ENCODE peak calls at places on chromosomes 5 and 9, in seven cellular contexts. One of them, this sample, is unnamed.

GRCh38 chr9:134967547-134967930 is 49.8 kb upstream of the FCN1 start:
- DNase-seq in fibroblast of the aortic adventitia: no peak
- DNase-seq in endodermal cell: peak
- DNase-seq in HFF-Myc: no peak
- DNase-seq in left ventricle myocardium inferior: no peak
- DNase-seq in cardiac fibroblast: peak
- DNase-seq in Caco-2: no peak
- DNase-seq in this sample: no peak

GRCh38 chr5:142360607-142361120 is 35.8 kb upstream of the SPRY4 start:
- DNase-seq in cardiac fibroblast: peak
- DNase-seq in fibroblast of the aortic adventitia: peak
- DNase-seq in Caco-2: no peak
- DNase-seq in HFF-Myc: peak
- DNase-seq in endodermal cell: peak
- DNase-seq in left ventricle myocardium inferior: no peak
- DNase-seq in this sample: peak

GRCh38 chr9:32969270-32969669 is 32.2 kb downstream of the APTX start:
- DNase-seq in HFF-Myc: no peak
- DNase-seq in Caco-2: no peak
- DNase-seq in left ventricle myocardium inferior: no peak
- DNase-seq in cardiac fibroblast: peak
- DNase-seq in endodermal cell: no peak
- DNase-seq in fibroblast of the aortic adventitia: no peak
- DNase-seq in this sample: no peak

GRCh38 chr5:111367081-111367480 is 142.9 kb downstream of the CAMK4 start:
- DNase-seq in endodermal cell: no peak
- DNase-seq in cardiac fibroblast: peak
- DNase-seq in HFF-Myc: no peak
- DNase-seq in left ventricle myocardium inferior: no peak
- DNase-seq in Caco-2: peak
- DNase-seq in fibroblast of the aortic adventitia: no peak
- DNase-seq in this sample: peak

GRCh38 chr9:116101516-116101915 is 52.1 kb upstream of the PAPPA start:
- DNase-seq in Caco-2: no peak
- DNase-seq in HFF-Myc: no peak
- DNase-seq in fibroblast of the aortic adventitia: peak
- DNase-seq in left ventricle myocardium inferior: no peak
- DNase-seq in cardiac fibroblast: peak
- DNase-seq in endodermal cell: no peak
- DNase-seq in this sample: peak

GRCh38 chr9:116193636-116194035 is 40.0 kb downstream of the PAPPA start:
- DNase-seq in HFF-Myc: no peak
- DNase-seq in left ventricle myocardium inferior: no peak
- DNase-seq in fibroblast of the aortic adventitia: peak
- DNase-seq in cardiac fibroblast: peak
- DNase-seq in endodermal cell: no peak
- DNase-seq in Caco-2: no peak
- DNase-seq in this sample: peak

GRCh38 chr5:141758316-141758965 is 76.4 kb upstream of the ARAP3 start:
- DNase-seq in cardiac fibroblast: no peak
- DNase-seq in Caco-2: peak
- DNase-seq in endodermal cell: peak
- DNase-seq in fibroblast of the aortic adventitia: no peak
- DNase-seq in left ventricle myocardium inferior: no peak
- DNase-seq in HFF-Myc: no peak
- DNase-seq in this sample: no peak

GRCh38 chr9:130943226-130943625 is 4.2 kb upstream of the FIBCD1 start:
- DNase-seq in HFF-Myc: no peak
- DNase-seq in endodermal cell: no peak
- DNase-seq in left ventricle myocardium inferior: no peak
- DNase-seq in cardiac fibroblast: no peak
- DNase-seq in Caco-2: no peak
- DNase-seq in fibroblast of the aortic adventitia: no peak
- DNase-seq in this sample: no peak

GRCh38 chr9:110330484-110331115 is 7.1 kb downstream of the TXNDC8 start:
- DNase-seq in Caco-2: no peak
- DNase-seq in left ventricle myocardium inferior: no peak
- DNase-seq in fibroblast of the aortic adventitia: no peak
- DNase-seq in cardiac fibroblast: peak
- DNase-seq in endodermal cell: no peak
- DNase-seq in HFF-Myc: no peak
- DNase-seq in this sample: peak

GRCh38 chr9:4936277-4936676 is 48.8 kb upstream of the JAK2 start:
- DNase-seq in fibroblast of the aortic adventitia: no peak
- DNase-seq in endodermal cell: no peak
- DNase-seq in left ventricle myocardium inferior: no peak
- DNase-seq in HFF-Myc: no peak
- DNase-seq in Caco-2: no peak
- DNase-seq in cardiac fibroblast: no peak
- DNase-seq in this sample: no peak

GRCh38 chr5:66498791-66499207 is 97.4 kb upstream of the MAST4 start:
- DNase-seq in HFF-Myc: peak
- DNase-seq in left ventricle myocardium inferior: no peak
- DNase-seq in Caco-2: no peak
- DNase-seq in fibroblast of the aortic adventitia: peak
- DNase-seq in cardiac fibroblast: peak
- DNase-seq in endodermal cell: peak
- DNase-seq in this sample: peak

GRCh38 chr9:92949266-92949982 is 2.1 kb downstream of the FGD3 start:
- DNase-seq in Caco-2: no peak
- DNase-seq in left ventricle myocardium inferior: no peak
- DNase-seq in cardiac fibroblast: no peak
- DNase-seq in endodermal cell: no peak
- DNase-seq in HFF-Myc: no peak
- DNase-seq in fibroblast of the aortic adventitia: no peak
- DNase-seq in this sample: no peak

GRCh38 chr9:111251453-111251837 is 78.6 kb downstream of the OR2K2 start:
- DNase-seq in Caco-2: no peak
- DNase-seq in endodermal cell: no peak
- DNase-seq in left ventricle myocardium inferior: no peak
- DNase-seq in cardiac fibroblast: no peak
- DNase-seq in HFF-Myc: no peak
- DNase-seq in fibroblast of the aortic adventitia: no peak
- DNase-seq in this sample: no peak

GRCh38 chr9:83665576-83666200 is 42.1 kb downstream of the UBQLN1 start:
- DNase-seq in left ventricle myocardium inferior: no peak
- DNase-seq in endodermal cell: no peak
- DNase-seq in Caco-2: no peak
- DNase-seq in cardiac fibroblast: peak
- DNase-seq in HFF-Myc: no peak
- DNase-seq in fibroblast of the aortic adventitia: no peak
- DNase-seq in this sample: no peak

GRCh38 chr5:14185336-14186131 is 42.4 kb downstream of the TRIO start:
- DNase-seq in fibroblast of the aortic adventitia: peak
- DNase-seq in Caco-2: no peak
- DNase-seq in left ventricle myocardium inferior: no peak
- DNase-seq in HFF-Myc: no peak
- DNase-seq in cardiac fibroblast: peak
- DNase-seq in endodermal cell: no peak
- DNase-seq in this sample: peak

GRCh38 chr5:102651466-102651865 is 103.6 kb upstream of the PAM start:
- DNase-seq in endodermal cell: no peak
- DNase-seq in left ventricle myocardium inferior: no peak
- DNase-seq in HFF-Myc: no peak
- DNase-seq in Caco-2: no peak
- DNase-seq in cardiac fibroblast: peak
- DNase-seq in fibroblast of the aortic adventitia: no peak
- DNase-seq in this sample: no peak

GRCh38 chr5:102654559-102655354 is 100.3 kb upstream of the PAM start:
- DNase-seq in fibroblast of the aortic adventitia: no peak
- DNase-seq in HFF-Myc: no peak
- DNase-seq in left ventricle myocardium inferior: no peak
- DNase-seq in cardiac fibroblast: peak
- DNase-seq in Caco-2: no peak
- DNase-seq in endodermal cell: no peak
- DNase-seq in this sample: no peak

GRCh38 chr5:102649731-102650130 is 105.4 kb upstream of the PAM start:
- DNase-seq in endodermal cell: no peak
- DNase-seq in Caco-2: no peak
- DNase-seq in HFF-Myc: no peak
- DNase-seq in fibroblast of the aortic adventitia: no peak
- DNase-seq in cardiac fibroblast: no peak
- DNase-seq in left ventricle myocardium inferior: no peak
- DNase-seq in this sample: no peak
- H3K4me3 ChIP-seq in endodermal cell: no peak
- H3K4me3 ChIP-seq in Caco-2: no peak
- H3K4me3 ChIP-seq in HFF-Myc: no peak
- H3K4me3 ChIP-seq in fibroblast of the aortic adventitia: no peak
- H3K4me3 ChIP-seq in cardiac fibroblast: no peak
- H3K4me3 ChIP-seq in left ventricle myocardium inferior: no peak
- H3K4me3 ChIP-seq in this sample: no peak

GRCh38 chr9:123093141-123093540 is 59.7 kb downstream of the GPR21 start:
- DNase-seq in endodermal cell: no peak
- DNase-seq in left ventricle myocardium inferior: no peak
- DNase-seq in Caco-2: no peak
- DNase-seq in cardiac fibroblast: no peak
- DNase-seq in HFF-Myc: no peak
- DNase-seq in fibroblast of the aortic adventitia: no peak
- DNase-seq in this sample: no peak

GRCh38 chr9:123089790-123090189 is 56.3 kb downstream of the GPR21 start:
- DNase-seq in endodermal cell: no peak
- DNase-seq in cardiac fibroblast: no peak
- DNase-seq in left ventricle myocardium inferior: no peak
- DNase-seq in HFF-Myc: no peak
- DNase-seq in Caco-2: no peak
- DNase-seq in fibroblast of the aortic adventitia: no peak
- DNase-seq in this sample: no peak

GRCh38 chr9:123090198-123090896 is 56.9 kb downstream of the GPR21 start:
- DNase-seq in HFF-Myc: no peak
- DNase-seq in endodermal cell: no peak
- DNase-seq in cardiac fibroblast: no peak
- DNase-seq in Caco-2: no peak
- DNase-seq in fibroblast of the aortic adventitia: peak
- DNase-seq in left ventricle myocardium inferior: no peak
- DNase-seq in this sample: peak

GRCh38 chr9:123090956-123091355 is 57.5 kb downstream of the GPR21 start:
- DNase-seq in cardiac fibroblast: no peak
- DNase-seq in HFF-Myc: no peak
- DNase-seq in fibroblast of the aortic adventitia: no peak
- DNase-seq in left ventricle myocardium inferior: no peak
- DNase-seq in Caco-2: no peak
- DNase-seq in endodermal cell: no peak
- DNase-seq in this sample: no peak

DNA sequence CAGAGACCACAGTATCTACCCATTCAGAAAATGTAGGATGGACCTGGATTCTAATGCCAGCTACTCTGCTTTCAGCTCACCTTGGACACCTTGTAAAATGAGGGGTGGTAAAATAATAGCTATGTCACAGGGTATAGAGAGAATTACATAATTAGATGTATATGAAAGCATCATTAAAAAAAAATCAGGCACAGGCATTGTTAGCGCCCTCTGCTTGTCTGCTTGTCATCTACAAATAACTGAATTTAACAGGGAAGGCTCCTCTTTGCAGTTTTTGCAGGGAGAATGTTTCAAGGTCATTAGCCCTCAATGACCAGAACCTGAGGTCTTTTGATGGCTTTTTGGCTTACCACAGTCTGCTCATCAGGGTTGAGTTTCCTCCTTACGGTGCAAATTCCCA is 58.0 kb downstream of the GPR21 start:
- DNase-seq in HFF-Myc: no peak
- DNase-seq in left ventricle myocardium inferior: no peak
- DNase-seq in Caco-2: no peak
- DNase-seq in cardiac fibroblast: no peak
- DNase-seq in fibroblast of the aortic adventitia: no peak
- DNase-seq in endodermal cell: no peak
- DNase-seq in this sample: no peak
- TF ChIP-seq CTCF in HFF-Myc: peak
- TF ChIP-seq CTCF in left ventricle myocardium inferior: no peak
- TF ChIP-seq CTCF in Caco-2: no peak
- TF ChIP-seq CTCF in cardiac fibroblast: no peak
- TF ChIP-seq CTCF in fibroblast of the aortic adventitia: no peak
- TF ChIP-seq CTCF in endodermal cell: peak
- TF ChIP-seq CTCF in this sample: peak

GRCh38 chr9:127912296-127912695 is 4.5 kb downstream of the ST6GALNAC4 start:
- DNase-seq in fibroblast of the aortic adventitia: no peak
- DNase-seq in cardiac fibroblast: no peak
- DNase-seq in endodermal cell: no peak
- DNase-seq in HFF-Myc: no peak
- DNase-seq in Caco-2: no peak
- DNase-seq in left ventricle myocardium inferior: no peak
- DNase-seq in this sample: no peak
- H3K4me3 ChIP-seq in fibroblast of the aortic adventitia: no peak
- H3K4me3 ChIP-seq in cardiac fibroblast: no peak
- H3K4me3 ChIP-seq in endodermal cell: no peak
- H3K4me3 ChIP-seq in HFF-Myc: no peak
- H3K4me3 ChIP-seq in Caco-2: no peak
- H3K4me3 ChIP-seq in left ventricle myocardium inferior: no peak
- H3K4me3 ChIP-seq in this sample: no peak

GRCh38 chr9:119369670-119370366 is 583 bp upstream of the BRINP1 start:
- DNase-seq in Caco-2: no peak
- DNase-seq in fibroblast of the aortic adventitia: no peak
- DNase-seq in endodermal cell: peak
- DNase-seq in cardiac fibroblast: no peak
- DNase-seq in left ventricle myocardium inferior: no peak
- DNase-seq in HFF-Myc: no peak
- DNase-seq in this sample: no peak

GRCh38 chr9:119366909-119367690 is 2.1 kb downstream of the BRINP1 start:
- DNase-seq in left ventricle myocardium inferior: no peak
- DNase-seq in fibroblast of the aortic adventitia: no peak
- DNase-seq in endodermal cell: peak
- DNase-seq in Caco-2: no peak
- DNase-seq in cardiac fibroblast: no peak
- DNase-seq in HFF-Myc: no peak
- DNase-seq in this sample: no peak

GRCh38 chr9:119368681-119369581 is at the start of gene BRINP1:
- DNase-seq in HFF-Myc: no peak
- DNase-seq in Caco-2: no peak
- DNase-seq in fibroblast of the aortic adventitia: peak
- DNase-seq in endodermal cell: peak
- DNase-seq in left ventricle myocardium inferior: peak
- DNase-seq in cardiac fibroblast: peak
- DNase-seq in this sample: peak

GRCh38 chr9:119368179-119368578 is 1.1 kb downstream of the BRINP1 start:
- DNase-seq in endodermal cell: no peak
- DNase-seq in HFF-Myc: no peak
- DNase-seq in cardiac fibroblast: no peak
- DNase-seq in Caco-2: no peak
- DNase-seq in fibroblast of the aortic adventitia: no peak
- DNase-seq in left ventricle myocardium inferior: no peak
- DNase-seq in this sample: no peak

DNA sequence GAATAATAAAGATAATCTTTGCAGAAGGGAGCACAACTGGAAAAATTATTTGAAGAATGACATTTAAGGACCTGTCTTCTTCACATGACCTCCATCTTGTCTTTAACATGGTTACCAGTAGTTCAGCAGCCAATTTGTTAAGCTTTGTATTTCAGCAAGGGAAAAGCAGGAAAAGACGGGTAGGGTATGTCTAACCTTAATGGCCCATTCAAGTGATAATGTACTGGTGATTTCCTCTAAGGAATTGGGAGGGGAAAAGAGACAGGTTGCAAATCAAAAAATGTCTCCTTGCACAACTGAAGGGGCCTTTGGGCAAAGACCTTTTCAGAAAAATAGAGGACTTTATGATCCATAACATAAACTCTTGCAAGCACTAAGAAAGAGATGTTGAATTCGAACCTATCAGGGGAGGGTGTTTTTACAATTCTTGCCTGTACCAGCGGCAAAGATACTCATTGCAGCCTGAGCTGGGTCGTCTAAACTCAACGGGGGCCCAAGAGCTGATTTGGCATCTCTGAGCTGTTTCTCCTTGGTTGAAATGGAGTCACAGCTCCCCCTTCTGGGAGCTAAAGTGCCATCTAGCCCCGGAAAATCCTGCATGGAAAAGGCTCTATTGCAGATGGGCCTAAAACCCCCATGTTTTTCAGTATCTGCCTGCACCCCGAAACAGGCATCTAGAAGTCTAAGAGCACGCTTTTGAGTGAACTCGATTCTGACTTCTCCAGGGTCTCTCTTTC is 3.8 kb downstream of the BRINP1 start:
- DNase-seq in endodermal cell: peak
- DNase-seq in left ventricle myocardium inferior: no peak
- DNase-seq in fibroblast of the aortic adventitia: peak
- DNase-seq in HFF-Myc: no peak
- DNase-seq in Caco-2: peak
- DNase-seq in cardiac fibroblast: peak
- DNase-seq in this sample: peak
- TF ChIP-seq CTCF in endodermal cell: peak
- TF ChIP-seq CTCF in left ventricle myocardium inferior: peak
- TF ChIP-seq CTCF in fibroblast of the aortic adventitia: peak
- TF ChIP-seq CTCF in HFF-Myc: peak
- TF ChIP-seq CTCF in Caco-2: peak
- TF ChIP-seq CTCF in cardiac fibroblast: peak
- TF ChIP-seq CTCF in this sample: peak

This sample was measured in fibroblast of pulmonary artery.